ENCODE peak calls at places on chromosomes 7 and 10, in nine cellular contexts. B is H7; H is CD8-positive, alpha-beta T cell; E is IMR-90; R is naive thymus-derived CD8-positive, alpha-beta T cell; I is AG04449; Q is T-cell; O is T1000; L is NCI-H1417. W is an unnamed sample.

GRCh38 chr7:40850017-40850416 is 715.2 kb downstream of the SUGCT start:
- DNase-seq in B (no peak), H (no peak), E (peak), R (no peak), I (no peak), Q (no peak), O (no peak), L (no peak), W (no peak)

GRCh38 chr10:129191848-129192247 is 275.2 kb upstream of the MGMT start:
- DNase-seq in B (no peak), H (no peak), E (no peak), R (no peak), I (no peak), Q (no peak), O (no peak), L (no peak), W (no peak)

GRCh38 chr7:126040114-126041045 is 1110.8 kb upstream of the POT1 start:
- DNase-seq in B (peak), H (no peak), E (no peak), R (no peak), I (no peak), Q (no peak), O (no peak), L (no peak), W (no peak)

GRCh38 chr7:133535308-133535707 is 282.4 kb downstream of the EXOC4 start:
- DNase-seq in B (no peak), H (no peak), E (no peak), R (no peak), I (no peak), Q (no peak), O (no peak), L (no peak), W (no peak)

GRCh38 chr7:79353720-79354468 is 99.6 kb downstream of the MAGI2 start:
- DNase-seq in B (no peak), H (no peak), E (no peak), R (no peak), I (no peak), Q (no peak), O (no peak), L (no peak), W (no peak)

GRCh38 chr7:94647295-94647694 is 8.6 kb downstream of the SGCE start:
- DNase-seq in B (no peak), H (no peak), E (no peak), R (no peak), I (no peak), Q (no peak), O (no peak), L (no peak), W (no peak)

GRCh38 chr7:76318488-76319353 is 16.2 kb downstream of the HSPB1 start:
- DNase-seq in B (no peak), H (peak), E (peak), R (peak), I (peak), Q (peak), O (peak), L (peak), W (peak)

GRCh38 chr7:118305686-118306085 is 81.2 kb downstream of the ANKRD7 start:
- DNase-seq in B (no peak), H (no peak), E (no peak), R (no peak), I (no peak), Q (no peak), O (no peak), L (no peak), W (no peak)

GRCh38 chr10:103544657-103545310 is 51.3 kb downstream of the NEURL1 start:
- DNase-seq in B (peak), H (no peak), E (no peak), R (no peak), I (no peak), Q (no peak), O (no peak), L (no peak), W (no peak)

GRCh38 chr7:17991866-17992648 is 35.6 kb downstream of the PRPS1L1 start:
- DNase-seq in B (no peak), H (no peak), E (no peak), R (no peak), I (no peak), Q (no peak), O (no peak), L (no peak), W (no peak)

GRCh38 chr10:3287566-3288445 is 115.2 kb upstream of the PITRM1 start:
- DNase-seq in B (no peak), H (no peak), E (no peak), R (no peak), I (no peak), Q (no peak), O (no peak), L (no peak), W (no peak)

GRCh38 chr10:89916481-89916880 is 215.1 kb downstream of the KIF20B start:
- DNase-seq in B (no peak), H (no peak), E (no peak), R (no peak), I (no peak), Q (no peak), O (peak), L (no peak), W (no peak)

GRCh38 chr7:126589068-126589684 is 663.6 kb downstream of the GRM8 start:
- DNase-seq in B (no peak), H (no peak), E (no peak), R (no peak), I (no peak), Q (no peak), O (no peak), L (peak), W (no peak)

GRCh38 chr10:116444527-116445142 is 17.0 kb downstream of the PNLIPRP3 start:
- DNase-seq in B (peak), H (no peak), E (peak), R (no peak), I (no peak), Q (no peak), O (no peak), L (peak), W (no peak)

GRCh38 chr10:46297406-46298204 is 10.8 kb downstream of the ANTXRL start:
- DNase-seq in B (no peak), H (no peak), E (no peak), R (no peak), I (no peak), Q (peak), O (no peak), L (no peak), W (no peak)

GRCh38 chr7:73621168-73622063 is 2.9 kb downstream of the MLXIPL start:
- DNase-seq in B (no peak), H (no peak), E (no peak), R (no peak), I (no peak), Q (no peak), O (no peak), L (no peak), W (no peak)

GRCh38 chr10:70479161-70479531 is 579 bp downstream of the PALD1 start:
- DNase-seq in B (peak), H (no peak), E (no peak), R (no peak), I (no peak), Q (no peak), O (no peak), L (no peak), W (no peak)

GRCh38 chr7:2638224-2638991 is 6.6 kb downstream of the TTYH3 start:
- DNase-seq in B (no peak), H (no peak), E (peak), R (no peak), I (no peak), Q (no peak), O (peak), L (no peak), W (no peak)

GRCh38 chr10:119319161-119319919 is 112.0 kb downstream of the GRK5 start:
- DNase-seq in B (no peak), H (no peak), E (no peak), R (no peak), I (no peak), Q (no peak), O (no peak), L (no peak), W (no peak)

GRCh38 chr10:103598654-103599115 is 105.2 kb downstream of the NEURL1 start:
- DNase-seq in B (peak), H (no peak), E (peak), R (no peak), I (peak), Q (no peak), O (peak), L (peak), W (no peak)

GRCh38 chr10:129033790-129034272 is 433.2 kb upstream of the MGMT start:
- DNase-seq in B (peak), H (no peak), E (no peak), R (no peak), I (no peak), Q (no peak), O (no peak), L (peak), W (no peak)

GRCh38 chr10:131492211-131492610 is 180.7 kb upstream of the TCERG1L start:
- DNase-seq in B (no peak), H (no peak), E (no peak), R (no peak), I (no peak), Q (no peak), O (no peak), L (no peak), W (no peak)

GRCh38 chr7:43443380-43443779 is 139.5 kb upstream of the STK17A start:
- DNase-seq in B (no peak), H (no peak), E (peak), R (no peak), I (no peak), Q (no peak), O (no peak), L (no peak), W (no peak)

GRCh38 chr7:93980744-93981479 is 23.2 kb downstream of the BET1 start:
- DNase-seq in B (no peak), H (no peak), E (peak), R (no peak), I (no peak), Q (no peak), O (no peak), L (no peak), W (no peak)

GRCh38 chr7:101390901-101391301 is 28.2 kb downstream of the COL26A1 start:
- DNase-seq in B (peak), H (peak), E (no peak), R (peak), I (no peak), Q (peak), O (no peak), L (no peak), W (peak)

GRCh38 chr7:149126662-149127321 is 668 bp upstream of the ZNF425 start:
- DNase-seq in B (no peak), H (peak), E (peak), R (peak), I (no peak), Q (peak), O (no peak), L (peak), W (peak)

GRCh38 chr7:83337050-83337449 is 174.4 kb upstream of the PCLO start:
- DNase-seq in B (no peak), H (no peak), E (no peak), R (no peak), I (no peak), Q (no peak), O (no peak), L (no peak), W (no peak)

GRCh38 chr7:2732959-2733584 is 45.1 kb downstream of the AMZ1 start:
- DNase-seq in B (peak), H (no peak), E (peak), R (no peak), I (no peak), Q (no peak), O (no peak), L (no peak), W (no peak)

GRCh38 chr7:48130658-48131108 is 40.6 kb upstream of the ABCA13 start:
- DNase-seq in B (no peak), H (no peak), E (peak), R (no peak), I (peak), Q (no peak), O (no peak), L (no peak), W (no peak)

GRCh38 chr7:13751771-13752170 is 237.7 kb downstream of the ETV1 start:
- DNase-seq in B (no peak), H (no peak), E (no peak), R (no peak), I (no peak), Q (no peak), O (no peak), L (no peak), W (no peak)

GRCh38 chr10:93757136-93757535 is 600 bp upstream of the LGI1 start:
- DNase-seq in B (no peak), H (no peak), E (no peak), R (no peak), I (no peak), Q (no peak), O (no peak), L (no peak), W (no peak)

GRCh38 chr10:7408494-7409044 is 2.3 kb downstream of the SFMBT2 start:
- DNase-seq in B (peak), H (no peak), E (peak), R (peak), I (no peak), Q (no peak), O (peak), L (peak), W (peak)

GRCh38 chr10:112782176-112782907 is 167.7 kb upstream of the TCF7L2 start:
- DNase-seq in B (no peak), H (no peak), E (no peak), R (no peak), I (no peak), Q (no peak), O (no peak), L (no peak), W (no peak)

GRCh38 chr10:78763651-78764395 is 304.9 kb upstream of the ZMIZ1 start:
- DNase-seq in B (no peak), H (no peak), E (no peak), R (no peak), I (no peak), Q (no peak), O (no peak), L (no peak), W (no peak)

GRCh38 chr7:104175336-104175984 is 32.4 kb downstream of the ORC5 start:
- DNase-seq in B (peak), H (no peak), E (peak), R (no peak), I (no peak), Q (no peak), O (no peak), L (no peak), W (no peak)

GRCh38 chr10:12577610-12578009 is 228.3 kb downstream of the CAMK1D start:
- DNase-seq in B (no peak), H (no peak), E (no peak), R (no peak), I (no peak), Q (no peak), O (no peak), L (no peak), W (no peak)